ENCODE peak calls at places on chromosomes 7 and 10, in four cellular contexts. V, B, O and K are unnamed samples.

GRCh38 chr7:120856621-120857352 is 1.2 kb downstream of the TSPAN12 start:
- DNase-seq in V (peak; percentile 2), B (peak; percentile 48), O (peak; percentile 12), K (peak; percentile 66)

GRCh38 chr7:34991938-34992840 is 45.1 kb downstream of the DPY19L1 start:
- DNase-seq in V (no peak), B (peak; percentile 48), O (no peak), K (no peak)

GRCh38 chr7:74063646-74064045 is 20.0 kb upstream of the LIMK1 start:
- DNase-seq in V (no peak), B (no peak), O (no peak), K (no peak)

GRCh38 chr10:58017719-58018367 is 249.9 kb downstream of the IPMK start:
- DNase-seq in V (no peak), B (no peak), O (no peak), K (peak; percentile 74)

GRCh38 chr10:70323697-70324340 is 40.0 kb upstream of the NPFFR1 start:
- DNase-seq in V (no peak), B (no peak), O (no peak), K (no peak)

GRCh38 chr10:118102116-118102515 is 55.4 kb upstream of the RAB11FIP2 start:
- DNase-seq in V (no peak), B (no peak), O (no peak), K (peak; percentile 4)

GRCh38 chr10:71472466-71472865 is 75.7 kb downstream of the CDH23 start:
- DNase-seq in V (no peak), B (no peak), O (no peak), K (no peak)

GRCh38 chr7:18302077-18302476 is 193.5 kb upstream of the HDAC9 start:
- DNase-seq in V (no peak), B (no peak), O (no peak), K (no peak)

GRCh38 chr7:93036807-93037206 is 81.0 kb downstream of the SAMD9 start:
- DNase-seq in V (no peak), B (no peak), O (no peak), K (no peak)

GRCh38 chr7:131335639-131336400 is 8.1 kb downstream of the MKLN1 start:
- DNase-seq in V (no peak), B (no peak), O (no peak), K (no peak)

GRCh38 chr7:132028144-132028920 is 471.9 kb upstream of the PODXL start:
- DNase-seq in V (no peak), B (no peak), O (no peak), K (no peak)

GRCh38 chr10:85148693-85149640 is 820.6 kb downstream of the CCSER2 start:
- DNase-seq in V (no peak), B (peak; percentile 4), O (no peak), K (no peak)

GRCh38 chr10:101464518-101465085 is 110.6 kb downstream of the BTRC start:
- DNase-seq in V (no peak), B (no peak), O (no peak), K (no peak)

GRCh38 chr10:61845950-61846268 is 55.6 kb upstream of the ARID5B start:
- DNase-seq in V (no peak), B (no peak), O (no peak), K (no peak)

GRCh38 chr10:122326385-122326784 is 48.1 kb upstream of the PLEKHA1 start:
- DNase-seq in V (no peak), B (no peak), O (no peak), K (no peak)